ENCODE peak calls at places on chromosomes 13 and 19, in ten cellular contexts. One of them, this sample, is unnamed.

GRCh38 chr19:57803594-57804325 is 11.0 kb downstream of the ZNF552 start:
- DNase-seq in heart right ventricle: no peak
- DNase-seq in A549: no peak
- DNase-seq in dorsolateral prefrontal cortex: no peak
- DNase-seq in ascending aorta: no peak
- DNase-seq in uterus: peak; percentile 23
- DNase-seq in substantia nigra: no peak
- DNase-seq in PC-3: peak; percentile 54
- DNase-seq in IMR-90: peak; percentile 79
- DNase-seq in cardiac muscle cell: peak; percentile 36
- DNase-seq in this sample: no peak

GRCh38 chr19:35468637-35469036 is 20.6 kb downstream of the FFAR2 start:
- DNase-seq in heart right ventricle: peak; percentile 18
- DNase-seq in cardiac muscle cell: peak; percentile 64
- DNase-seq in substantia nigra: no peak
- DNase-seq in IMR-90: no peak
- DNase-seq in A549: peak; percentile 72
- DNase-seq in dorsolateral prefrontal cortex: no peak
- DNase-seq in PC-3: peak; percentile 43
- DNase-seq in uterus: no peak
- DNase-seq in ascending aorta: no peak
- DNase-seq in this sample: no peak

GRCh38 chr19:1954547-1954946 is 13.6 kb downstream of the CSNK1G2 start:
- DNase-seq in dorsolateral prefrontal cortex: no peak
- DNase-seq in IMR-90: no peak
- DNase-seq in cardiac muscle cell: no peak
- DNase-seq in A549: no peak
- DNase-seq in uterus: no peak
- DNase-seq in ascending aorta: no peak
- DNase-seq in heart right ventricle: no peak
- DNase-seq in PC-3: no peak
- DNase-seq in substantia nigra: no peak
- DNase-seq in this sample: no peak

GRCh38 chr13:109610517-109610916 is 175.9 kb downstream of the IRS2 start:
- DNase-seq in IMR-90: no peak
- DNase-seq in cardiac muscle cell: peak; percentile 27
- DNase-seq in uterus: no peak
- DNase-seq in ascending aorta: no peak
- DNase-seq in A549: peak; percentile 31
- DNase-seq in substantia nigra: peak; percentile 0
- DNase-seq in dorsolateral prefrontal cortex: peak; percentile 47
- DNase-seq in PC-3: peak; percentile 25
- DNase-seq in heart right ventricle: peak; percentile 23
- DNase-seq in this sample: no peak

GRCh38 chr19:18109731-18110671 is 12.4 kb downstream of the MAST3 start:
- DNase-seq in substantia nigra: no peak
- DNase-seq in PC-3: peak; percentile 29
- DNase-seq in A549: no peak
- DNase-seq in IMR-90: no peak
- DNase-seq in ascending aorta: no peak
- DNase-seq in dorsolateral prefrontal cortex: peak; percentile 72
- DNase-seq in uterus: peak; percentile 31
- DNase-seq in heart right ventricle: no peak
- DNase-seq in cardiac muscle cell: peak; percentile 62
- DNase-seq in this sample: no peak

GRCh38 chr13:84237181-84237580 is 354.9 kb upstream of the SLITRK1 start:
- DNase-seq in A549: no peak
- DNase-seq in heart right ventricle: no peak
- DNase-seq in IMR-90: no peak
- DNase-seq in PC-3: no peak
- DNase-seq in uterus: no peak
- DNase-seq in cardiac muscle cell: no peak
- DNase-seq in dorsolateral prefrontal cortex: no peak
- DNase-seq in substantia nigra: no peak
- DNase-seq in ascending aorta: no peak
- DNase-seq in this sample: no peak

GRCh38 chr13:91576590-91576989 is 178.2 kb downstream of the GPC5 start:
- DNase-seq in uterus: no peak
- DNase-seq in heart right ventricle: no peak
- DNase-seq in PC-3: no peak
- DNase-seq in A549: peak; percentile 3
- DNase-seq in substantia nigra: no peak
- DNase-seq in cardiac muscle cell: peak; percentile 10
- DNase-seq in IMR-90: no peak
- DNase-seq in ascending aorta: no peak
- DNase-seq in dorsolateral prefrontal cortex: no peak
- DNase-seq in this sample: no peak

GRCh38 chr13:26967119-26968038 is 204.2 kb downstream of the USP12 start:
- DNase-seq in cardiac muscle cell: no peak
- DNase-seq in A549: no peak
- DNase-seq in uterus: peak; percentile 30
- DNase-seq in dorsolateral prefrontal cortex: no peak
- DNase-seq in heart right ventricle: peak; percentile 66
- DNase-seq in substantia nigra: no peak
- DNase-seq in ascending aorta: no peak
- DNase-seq in IMR-90: no peak
- DNase-seq in PC-3: no peak
- DNase-seq in this sample: no peak

GRCh38 chr13:44128522-44128921 is 245.1 kb upstream of the SERP2 start:
- DNase-seq in PC-3: no peak
- DNase-seq in substantia nigra: no peak
- DNase-seq in heart right ventricle: peak; percentile 52
- DNase-seq in cardiac muscle cell: no peak
- DNase-seq in IMR-90: peak; percentile 65
- DNase-seq in ascending aorta: no peak
- DNase-seq in A549: no peak
- DNase-seq in dorsolateral prefrontal cortex: no peak
- DNase-seq in uterus: peak; percentile 56
- DNase-seq in this sample: no peak

GRCh38 chr19:11641241-11641640 is 44.0 kb downstream of the ZNF627 start:
- DNase-seq in uterus: no peak
- DNase-seq in ascending aorta: no peak
- DNase-seq in PC-3: no peak
- DNase-seq in heart right ventricle: no peak
- DNase-seq in cardiac muscle cell: no peak
- DNase-seq in IMR-90: no peak
- DNase-seq in A549: no peak
- DNase-seq in substantia nigra: no peak
- DNase-seq in dorsolateral prefrontal cortex: no peak
- DNase-seq in this sample: no peak

GRCh38 chr19:48311384-48311783 is 14.0 kb upstream of the EMP3 start:
- DNase-seq in dorsolateral prefrontal cortex: no peak
- DNase-seq in substantia nigra: no peak
- DNase-seq in ascending aorta: no peak
- DNase-seq in cardiac muscle cell: no peak
- DNase-seq in A549: no peak
- DNase-seq in PC-3: no peak
- DNase-seq in IMR-90: no peak
- DNase-seq in uterus: no peak
- DNase-seq in heart right ventricle: no peak
- DNase-seq in this sample: no peak

GRCh38 chr19:53892981-53893325 is 11.0 kb downstream of the PRKCG start:
- DNase-seq in PC-3: no peak
- DNase-seq in A549: peak; percentile 56
- DNase-seq in heart right ventricle: no peak
- DNase-seq in uterus: no peak
- DNase-seq in ascending aorta: no peak
- DNase-seq in IMR-90: no peak
- DNase-seq in dorsolateral prefrontal cortex: no peak
- DNase-seq in substantia nigra: no peak
- DNase-seq in cardiac muscle cell: no peak
- DNase-seq in this sample: no peak

GRCh38 chr19:35712910-35713845 is 4.6 kb upstream of the KMT2B start:
- DNase-seq in uterus: no peak
- DNase-seq in cardiac muscle cell: no peak
- DNase-seq in substantia nigra: no peak
- DNase-seq in IMR-90: no peak
- DNase-seq in heart right ventricle: no peak
- DNase-seq in dorsolateral prefrontal cortex: no peak
- DNase-seq in PC-3: no peak
- DNase-seq in ascending aorta: no peak
- DNase-seq in A549: no peak
- DNase-seq in this sample: no peak

GRCh38 chr19:52943884-52944643 is 18.6 kb downstream of the ZNF816 start:
- DNase-seq in cardiac muscle cell: no peak
- DNase-seq in heart right ventricle: no peak
- DNase-seq in substantia nigra: no peak
- DNase-seq in dorsolateral prefrontal cortex: no peak
- DNase-seq in uterus: no peak
- DNase-seq in A549: no peak
- DNase-seq in PC-3: peak; percentile 50
- DNase-seq in IMR-90: no peak
- DNase-seq in ascending aorta: no peak
- DNase-seq in this sample: no peak

GRCh38 chr13:74770361-74770760 is 636.2 kb upstream of the KLF12 start:
- DNase-seq in cardiac muscle cell: no peak
- DNase-seq in IMR-90: peak; percentile 94
- DNase-seq in substantia nigra: no peak
- DNase-seq in dorsolateral prefrontal cortex: no peak
- DNase-seq in A549: peak; percentile 20
- DNase-seq in uterus: no peak
- DNase-seq in heart right ventricle: no peak
- DNase-seq in ascending aorta: no peak
- DNase-seq in PC-3: peak; percentile 78
- DNase-seq in this sample: no peak

GRCh38 chr19:32041681-32042292 is 303.6 kb upstream of the ZNF507 start:
- DNase-seq in substantia nigra: peak; percentile 5
- DNase-seq in ascending aorta: no peak
- DNase-seq in heart right ventricle: peak; percentile 27
- DNase-seq in A549: peak; percentile 47
- DNase-seq in cardiac muscle cell: peak; percentile 69
- DNase-seq in IMR-90: peak; percentile 31
- DNase-seq in dorsolateral prefrontal cortex: peak; percentile 58
- DNase-seq in uterus: peak; percentile 60
- DNase-seq in PC-3: no peak
- DNase-seq in this sample: no peak

GRCh38 chr19:2462635-2463421 is 6.1 kb upstream of the LMNB2 start:
- DNase-seq in heart right ventricle: peak; percentile 93
- DNase-seq in IMR-90: peak; percentile 96
- DNase-seq in cardiac muscle cell: peak; percentile 94
- DNase-seq in A549: peak; percentile 96
- DNase-seq in substantia nigra: peak; percentile 49
- DNase-seq in uterus: peak; percentile 94
- DNase-seq in PC-3: peak; percentile 95
- DNase-seq in ascending aorta: no peak
- DNase-seq in dorsolateral prefrontal cortex: peak; percentile 88
- DNase-seq in this sample: peak; percentile 89

DNA sequence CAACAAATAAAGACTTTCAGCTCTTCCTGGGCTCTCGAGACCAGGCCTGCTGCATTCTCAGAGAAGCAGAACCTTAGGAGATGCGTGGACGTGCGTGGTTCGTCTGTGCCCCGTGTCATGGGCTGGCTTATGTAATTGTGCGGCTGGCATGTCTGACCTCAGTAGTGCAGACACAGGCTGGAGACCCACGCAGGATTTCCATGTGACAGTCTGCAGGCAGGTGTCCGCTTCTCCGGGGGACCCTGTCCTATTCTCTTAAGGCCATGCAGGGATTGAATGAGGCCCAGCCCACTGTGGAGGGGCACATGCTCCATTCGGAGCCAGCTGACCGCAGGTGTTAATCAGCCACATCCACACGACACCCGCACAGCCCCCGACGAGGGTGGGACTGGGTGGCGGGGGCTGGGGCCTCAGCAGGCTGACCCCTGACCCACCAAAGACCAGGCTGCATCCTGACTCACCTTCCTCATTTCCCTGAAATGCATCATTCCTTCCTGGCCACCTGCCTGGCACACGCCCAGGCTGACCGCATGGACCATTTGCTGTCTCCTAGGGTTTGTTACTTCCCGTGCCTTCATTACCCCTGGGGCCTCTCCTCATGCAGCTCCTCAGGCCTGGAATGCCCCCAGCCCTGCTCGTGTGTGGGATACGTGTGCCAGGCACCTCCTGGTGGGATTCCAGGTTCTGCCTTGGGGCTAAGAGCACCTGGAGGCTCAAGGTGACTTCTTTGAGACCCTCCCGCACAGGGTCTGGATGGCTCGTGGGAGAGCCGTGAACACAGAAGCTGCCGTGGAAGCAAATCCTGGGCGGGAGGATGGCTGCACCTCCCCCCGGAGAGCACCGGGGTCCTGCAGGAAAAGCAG is 10.7 kb upstream of the MCF2L start:
- DNase-seq in uterus: no peak
- DNase-seq in PC-3: peak; percentile 70
- DNase-seq in IMR-90: no peak
- DNase-seq in heart right ventricle: no peak
- DNase-seq in substantia nigra: no peak
- DNase-seq in cardiac muscle cell: no peak
- DNase-seq in dorsolateral prefrontal cortex: peak; percentile 37
- DNase-seq in A549: no peak
- DNase-seq in ascending aorta: no peak
- DNase-seq in this sample: no peak
- H3K27ac ChIP-seq in uterus: peak overlapping the region; percentile 65
- H3K27ac ChIP-seq in PC-3: no peak overlapping the region
- H3K27ac ChIP-seq in IMR-90: no peak overlapping the region
- H3K27ac ChIP-seq in heart right ventricle: peak overlapping the region; percentile 82
- H3K27ac ChIP-seq in substantia nigra: no peak overlapping the region
- H3K27ac ChIP-seq in cardiac muscle cell: no peak overlapping the region
- H3K27ac ChIP-seq in dorsolateral prefrontal cortex: peak overlapping the region; percentile 59
- H3K27ac ChIP-seq in A549: no peak overlapping the region
- H3K27ac ChIP-seq in ascending aorta: no peak overlapping the region
- H3K27ac ChIP-seq in this sample: peak overlapping the region; percentile 36

GRCh38 chr13:99221567-99222239 is 21.0 kb downstream of the UBAC2 start:
- DNase-seq in A549: no peak
- DNase-seq in dorsolateral prefrontal cortex: no peak
- DNase-seq in heart right ventricle: no peak
- DNase-seq in IMR-90: no peak
- DNase-seq in PC-3: no peak
- DNase-seq in uterus: no peak
- DNase-seq in ascending aorta: no peak
- DNase-seq in cardiac muscle cell: no peak
- DNase-seq in substantia nigra: no peak
- DNase-seq in this sample: no peak
- H3K27ac ChIP-seq in A549: no peak overlapping the region
- H3K27ac ChIP-seq in dorsolateral prefrontal cortex: no peak overlapping the region
- H3K27ac ChIP-seq in heart right ventricle: peak overlapping the region; percentile 51
- H3K27ac ChIP-seq in IMR-90: no peak overlapping the region
- H3K27ac ChIP-seq in PC-3: no peak overlapping the region
- H3K27ac ChIP-seq in uterus: no peak overlapping the region
- H3K27ac ChIP-seq in ascending aorta: no peak overlapping the region
- H3K27ac ChIP-seq in cardiac muscle cell: no peak overlapping the region
- H3K27ac ChIP-seq in substantia nigra: no peak overlapping the region
- H3K27ac ChIP-seq in this sample: no peak overlapping the region

GRCh38 chr19:23801798-23802197 is 43.1 kb upstream of the ZNF681 start:
- DNase-seq in ascending aorta: no peak
- DNase-seq in cardiac muscle cell: no peak
- DNase-seq in substantia nigra: no peak
- DNase-seq in A549: no peak
- DNase-seq in PC-3: no peak
- DNase-seq in heart right ventricle: no peak
- DNase-seq in dorsolateral prefrontal cortex: no peak
- DNase-seq in IMR-90: no peak
- DNase-seq in uterus: no peak
- DNase-seq in this sample: no peak
- H3K27ac ChIP-seq in ascending aorta: no peak overlapping the region
- H3K27ac ChIP-seq in cardiac muscle cell: peak overlapping the region; percentile 66
- H3K27ac ChIP-seq in substantia nigra: no peak overlapping the region
- H3K27ac ChIP-seq in A549: no peak overlapping the region
- H3K27ac ChIP-seq in PC-3: no peak overlapping the region
- H3K27ac ChIP-seq in heart right ventricle: no peak overlapping the region
- H3K27ac ChIP-seq in dorsolateral prefrontal cortex: no peak overlapping the region
- H3K27ac ChIP-seq in IMR-90: no peak overlapping the region
- H3K27ac ChIP-seq in uterus: no peak overlapping the region
- H3K27ac ChIP-seq in this sample: no peak overlapping the region

GRCh38 chr19:51128227-51128626 is 3.5 kb downstream of the SIGLEC9 start:
- DNase-seq in uterus: no peak
- DNase-seq in PC-3: no peak
- DNase-seq in cardiac muscle cell: no peak
- DNase-seq in A549: no peak
- DNase-seq in dorsolateral prefrontal cortex: peak; percentile 28
- DNase-seq in IMR-90: no peak
- DNase-seq in substantia nigra: no peak
- DNase-seq in heart right ventricle: no peak
- DNase-seq in ascending aorta: no peak
- DNase-seq in this sample: no peak
- H3K27ac ChIP-seq in uterus: no peak overlapping the region
- H3K27ac ChIP-seq in PC-3: peak overlapping the region; percentile 16
- H3K27ac ChIP-seq in cardiac muscle cell: no peak overlapping the region
- H3K27ac ChIP-seq in A549: no peak overlapping the region
- H3K27ac ChIP-seq in dorsolateral prefrontal cortex: no peak overlapping the region
- H3K27ac ChIP-seq in IMR-90: no peak overlapping the region
- H3K27ac ChIP-seq in substantia nigra: no peak overlapping the region
- H3K27ac ChIP-seq in heart right ventricle: peak overlapping the region; percentile 94
- H3K27ac ChIP-seq in ascending aorta: peak overlapping the region; percentile 12
- H3K27ac ChIP-seq in this sample: peak overlapping the region; percentile 55

This sample was measured in breast epithelium.